ENCODE peak calls at places on chromosome 13, in four cellular contexts. G, J, P and M are unnamed samples.

GRCh38 chr13:50230365-50230978 is 215.2 kb downstream of the KCNRG start:
- DNase-seq in G (no peak), J (no peak), P (no peak), M (no peak)

GRCh38 chr13:39100996-39101751 is 62.9 kb downstream of the NHLRC3 start:
- DNase-seq in G (no peak), J (no peak), P (no peak), M (no peak)

GRCh38 chr13:93345061-93345460 is 118.5 kb downstream of the GPC6 start:
- DNase-seq in G (no peak), J (no peak), P (no peak), M (no peak)

GRCh38 chr13:80399340-80400163 is 58.6 kb upstream of the SPRY2 start:
- DNase-seq in G (no peak), J (no peak), P (no peak), M (no peak)

GRCh38 chr13:74710006-74710405 is 575.8 kb upstream of the KLF12 start:
- DNase-seq in G (no peak), J (no peak), P (no peak), M (no peak)

GRCh38 chr13:50187352-50188029 is 172.2 kb downstream of the KCNRG start:
- DNase-seq in G (peak; percentile 29), J (no peak), P (no peak), M (no peak)

GRCh38 chr13:86960876-86961275 is 710.3 kb upstream of the SLITRK5 start:
- DNase-seq in G (no peak), J (no peak), P (no peak), M (no peak)

GRCh38 chr13:60112771-60113170 is 51.0 kb downstream of the DIAPH3 start:
- DNase-seq in G (no peak), J (no peak), P (no peak), M (no peak)

GRCh38 chr13:46136688-46137087 is 31.9 kb upstream of the CPB2 start:
- DNase-seq in G (no peak), J (no peak), P (no peak), M (no peak)

GRCh38 chr13:83798731-83799130 is 83.5 kb downstream of the SLITRK1 start:
- DNase-seq in G (no peak), J (no peak), P (no peak), M (no peak)

GRCh38 chr13:91904597-91904996 is 506.2 kb downstream of the GPC5 start:
- DNase-seq in G (no peak), J (no peak), P (no peak), M (no peak)

GRCh38 chr13:29411493-29411892 is 184.0 kb downstream of the SLC7A1 start:
- DNase-seq in G (no peak), J (no peak), P (no peak), M (no peak)

GRCh38 chr13:112446867-112447266 is 70.7 kb downstream of the SPACA7 start:
- DNase-seq in G (peak; percentile 50), J (no peak), P (no peak), M (no peak)

GRCh38 chr13:94602467-94602866 is 810 bp downstream of the GPR180 start:
- DNase-seq in G (no peak), J (no peak), P (no peak), M (no peak)

GRCh38 chr13:50360637-50361036 is 345.4 kb downstream of the KCNRG start:
- DNase-seq in G (peak; percentile 45), J (no peak), P (no peak), M (no peak)

DNA sequence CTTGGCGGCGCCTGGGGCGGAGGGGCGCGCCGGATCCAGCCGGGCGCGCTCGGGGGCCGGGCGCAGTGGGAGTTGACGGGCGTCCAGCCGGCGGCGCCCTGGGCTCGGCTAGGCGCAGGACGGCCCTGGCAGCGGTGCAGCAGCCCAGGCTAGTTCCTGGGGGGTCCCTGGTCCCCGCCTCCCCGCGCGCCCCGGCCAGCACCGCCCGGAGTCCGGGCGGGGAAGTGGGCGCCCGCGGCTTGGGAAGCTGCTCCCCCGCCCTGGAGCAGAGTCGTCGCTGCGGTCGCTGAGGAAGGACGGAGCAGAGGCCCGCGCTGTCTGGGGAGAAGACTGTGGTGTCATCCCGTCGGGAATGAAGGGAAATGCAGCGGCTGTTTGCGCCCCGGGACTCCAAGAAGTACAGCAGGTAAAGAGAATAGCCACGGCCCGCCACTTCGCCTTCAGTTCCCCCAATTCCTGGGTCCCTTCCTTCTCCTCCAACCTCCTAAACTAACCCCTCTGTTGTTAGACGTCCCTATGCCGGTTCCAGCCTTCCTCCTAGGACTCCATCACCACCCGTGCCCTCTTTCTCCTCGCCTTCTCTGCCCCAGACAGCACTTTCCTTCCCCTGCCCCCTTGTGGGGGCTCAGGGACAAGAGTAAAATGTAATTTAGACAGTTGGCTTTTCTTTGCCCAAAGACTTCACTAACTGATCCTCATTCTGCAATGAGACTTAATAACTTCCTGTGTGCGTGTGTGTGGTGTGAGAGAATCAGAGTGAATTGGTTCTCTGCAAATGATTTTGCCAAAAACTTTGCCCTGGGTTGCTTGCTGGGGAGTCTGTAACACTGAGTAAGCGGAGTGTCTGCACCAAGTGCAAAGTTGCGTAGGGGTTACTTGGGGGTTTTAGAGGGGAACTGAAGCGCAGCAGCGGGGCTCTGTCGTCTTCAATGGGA is 20.3 kb upstream of the SGCG start:
- DNase-seq in G (no peak), J (no peak), P (no peak), M (peak; percentile 25)
- H3K4me3 ChIP-seq in G (peak overlapping the region; percentile 44), J (no peak overlapping the region), P (peak overlapping the region; percentile 47), M (peak overlapping the region; percentile 64)

GRCh38 chr13:111298214-111298975 is 22.0 kb upstream of the TEX29 start:
- DNase-seq in G (no peak), J (no peak), P (no peak), M (no peak)
- H3K36me3 ChIP-seq in G (peaks cover 48% of the 10 kb centered on the region), J (no peaks in the 10 kb centered on the region), P (peaks cover 41% of the 10 kb centered on the region), M (peaks cover 14% of the 10 kb centered on the region)

GRCh38 chr13:41706189-41706588 is 248.8 kb downstream of the RGCC start:
- DNase-seq in G (no peak), J (no peak), P (no peak), M (no peak)

GRCh38 chr13:41713405-41713804 is 247.5 kb downstream of the VWA8 start:
- DNase-seq in G (no peak), J (no peak), P (no peak), M (no peak)

GRCh38 chr13:41709511-41709910 is 251.4 kb downstream of the VWA8 start:
- DNase-seq in G (no peak), J (no peak), P (no peak), M (no peak)

GRCh38 chr13:41707192-41707858 is 250.0 kb downstream of the RGCC start:
- DNase-seq in G (no peak), J (no peak), P (no peak), M (no peak)

DNA sequence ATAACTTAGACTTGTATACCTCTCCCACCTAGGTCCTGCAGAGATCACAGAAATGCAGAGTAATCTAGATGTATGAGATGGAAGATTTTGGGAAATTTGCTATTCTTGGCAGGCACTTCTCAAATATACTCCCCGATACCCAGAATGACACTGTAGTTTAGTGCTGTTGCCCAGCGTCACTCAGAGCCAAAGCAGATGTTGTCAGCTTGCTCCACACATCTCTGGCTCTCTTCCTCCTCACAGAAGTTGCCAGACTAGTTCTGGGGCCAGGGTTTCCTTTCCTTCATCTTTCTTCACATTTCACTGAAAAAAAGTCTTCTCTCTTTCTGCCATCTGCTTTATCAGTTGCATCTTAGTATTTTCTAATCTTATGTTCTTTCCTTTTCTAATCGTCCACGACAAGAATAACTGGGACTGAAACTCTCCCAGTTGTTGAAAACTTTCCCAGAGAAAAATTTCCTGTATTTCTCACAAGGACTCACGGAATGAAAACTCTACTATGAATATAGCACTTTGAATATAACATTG is 251.4 kb downstream of the RGCC start:
- DNase-seq in G (no peak), J (no peak), P (no peak), M (no peak)
- H3K4me3 ChIP-seq in G (no peak overlapping the region), J (no peak overlapping the region), P (no peak overlapping the region), M (no peak overlapping the region)

GRCh38 chr13:28392896-28393295 is 102.0 kb downstream of the FLT1 start:
- DNase-seq in G (no peak), J (no peak), P (no peak), M (no peak)
- H3K36me3 ChIP-seq in G (no peaks in the 10 kb centered on the region), J (no peaks in the 10 kb centered on the region), P (no peaks in the 10 kb centered on the region), M (peaks cover 3% of the 10 kb centered on the region)

GRCh38 chr13:110702089-110702488 is 3.8 kb downstream of the CARS2 start:
- DNase-seq in G (no peak), J (no peak), P (no peak), M (no peak)

GRCh38 chr13:110706570-110707378 is 858 bp upstream of the CARS2 start:
- DNase-seq in G (no peak), J (no peak), P (no peak), M (no peak)

GRCh38 chr13:110702591-110703526 is 3.1 kb downstream of the CARS2 start:
- DNase-seq in G (no peak), J (no peak), P (peak; percentile 58), M (peak; percentile 30)

GRCh38 chr13:110705826-110706569 is at the start of gene CARS2:
- DNase-seq in G (peak; percentile 99), J (peak; percentile 97), P (peak; percentile 93), M (peak; percentile 98)

GRCh38 chr13:110705356-110705825 is 525 bp downstream of the CARS2 start:
- DNase-seq in G (no peak), J (no peak), P (no peak), M (no peak)
- H3K4me3 ChIP-seq in G (peak overlapping the region; percentile 68), J (peak overlapping the region; percentile 71), P (peak overlapping the region; percentile 82), M (peak overlapping the region; percentile 76)

GRCh38 chr13:113455384-113455783 is 2.1 kb upstream of the ADPRHL1 start:
- DNase-seq in G (no peak), J (no peak), P (no peak), M (peak; percentile 28)

GRCh38 chr13:113458218-113459065 is 5.2 kb upstream of the ADPRHL1 start:
- DNase-seq in G (peak; percentile 78), J (no peak), P (peak; percentile 39), M (peak; percentile 79)

GRCh38 chr13:113457510-113457909 is 4.2 kb upstream of the ADPRHL1 start:
- DNase-seq in G (peak; percentile 42), J (no peak), P (no peak), M (peak; percentile 67)

GRCh38 chr13:113454936-113455335 is 1.6 kb upstream of the ADPRHL1 start:
- DNase-seq in G (no peak), J (no peak), P (no peak), M (peak; percentile 14)

DNA sequence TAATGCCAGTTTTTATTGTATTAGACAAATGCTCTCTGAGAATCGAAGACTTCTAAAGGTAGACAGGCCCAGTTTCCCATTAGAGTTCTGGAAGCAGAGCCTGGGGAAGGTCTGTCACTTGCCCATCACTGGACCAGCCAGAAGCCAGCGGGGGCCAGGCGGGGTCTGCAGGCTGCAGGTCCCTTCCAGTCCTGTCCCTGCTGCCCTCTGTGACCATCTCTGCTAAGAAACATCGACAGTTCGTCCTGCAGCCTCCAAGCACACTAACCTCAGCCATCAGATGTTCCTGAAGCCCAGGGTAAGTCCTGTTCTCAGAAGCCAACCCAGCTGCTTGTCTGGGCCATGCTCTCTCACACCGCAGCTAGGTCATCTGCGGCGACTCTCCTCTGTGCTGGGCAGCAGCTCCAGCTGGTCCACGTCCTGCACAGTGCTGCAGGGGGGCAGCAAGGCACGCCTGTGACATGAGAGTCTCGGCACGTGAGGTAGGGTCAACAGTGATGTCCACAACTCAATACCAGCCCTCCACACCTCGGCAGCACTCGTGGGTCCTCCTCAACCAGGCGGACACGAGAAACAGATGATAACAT is 2.9 kb upstream of the ADPRHL1 start:
- DNase-seq in G (no peak), J (no peak), P (no peak), M (no peak)
- H3K36me3 ChIP-seq in G (peaks cover 61% of the 10 kb centered on the region), J (no peaks in the 10 kb centered on the region), P (peaks cover 20% of the 10 kb centered on the region), M (peaks cover 23% of the 10 kb centered on the region)

DNA sequence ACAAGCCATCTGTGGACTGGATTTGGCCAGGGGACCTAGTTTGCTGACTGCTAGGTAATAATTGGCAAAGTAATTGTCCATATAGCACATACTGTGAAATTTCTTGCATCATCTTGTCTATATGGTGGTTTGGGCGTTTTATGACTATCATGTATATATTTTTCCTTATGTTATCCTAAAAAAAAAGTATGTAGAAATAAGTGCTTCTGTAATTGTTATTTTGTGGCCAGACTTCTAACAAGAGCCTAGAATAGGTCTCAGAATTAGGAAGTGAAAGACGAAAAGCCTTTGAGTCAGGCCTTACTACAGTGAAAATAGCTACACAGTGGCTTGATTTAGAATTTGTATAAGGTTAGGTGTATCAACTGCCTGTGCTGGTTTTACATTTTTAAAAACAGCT is 4.2 kb downstream of the FNDC3A start:
- DNase-seq in G (no peak), J (no peak), P (no peak), M (no peak)
- H3K4me3 ChIP-seq in G (no peak overlapping the region), J (no peak overlapping the region), P (no peak overlapping the region), M (no peak overlapping the region)